ENCODE peak calls at places on chromosome 5, in five cellular contexts. T is IMR-90, V is mesenchymal stem cell, C is neuronal stem cell, S is H1. U is an unnamed sample.

GRCh38 chr5:91126448-91126847 is 256.7 kb downstream of the ARRDC3 start:
- DNase-seq in T (peak), V (peak), C (no peak), S (no peak), U (no peak)

GRCh38 chr5:72248352-72249032 is 71.5 kb downstream of the MRPS27 start:
- DNase-seq in T (peak), V (peak), C (no peak), S (no peak), U (no peak)

GRCh38 chr5:142109356-142110045 is 922 bp downstream of the NDFIP1 start:
- DNase-seq in T (peak), V (peak), C (peak), S (no peak), U (no peak)

GRCh38 chr5:4513381-4513780 is 626.7 kb upstream of the ADAMTS16 start:
- DNase-seq in T (no peak), V (no peak), C (no peak), S (no peak), U (no peak)

GRCh38 chr5:149782018-149782899 is 52.1 kb downstream of the PPARGC1B start:
- DNase-seq in T (no peak), V (no peak), C (no peak), S (no peak), U (no peak)

GRCh38 chr5:43729846-43730478 is 127.0 kb downstream of the NNT start:
- DNase-seq in T (peak), V (peak), C (peak), S (no peak), U (no peak)

GRCh38 chr5:171459839-171460238 is 40.4 kb downstream of the FGF18 start:
- DNase-seq in T (no peak), V (no peak), C (no peak), S (no peak), U (no peak)

GRCh38 chr5:128637031-128637430 is 99.0 kb upstream of the FBN2 start:
- DNase-seq in T (peak), V (peak), C (no peak), S (no peak), U (no peak)

GRCh38 chr5:65654713-65655112 is 29.9 kb downstream of the SHLD3 start:
- DNase-seq in T (no peak), V (no peak), C (no peak), S (no peak), U (no peak)

GRCh38 chr5:38712416-38712815 is 133.4 kb upstream of the OSMR start:
- DNase-seq in T (no peak), V (no peak), C (no peak), S (no peak), U (no peak)

GRCh38 chr5:150333400-150333799 is 24.1 kb upstream of the TCOF1 start:
- DNase-seq in T (no peak), V (no peak), C (no peak), S (no peak), U (no peak)

GRCh38 chr5:165321912-165322311 is 1816.5 kb downstream of the MAT2B start:
- DNase-seq in T (peak), V (peak), C (no peak), S (no peak), U (no peak)

GRCh38 chr5:54944364-54944763 is 41.0 kb downstream of the ESM1 start:
- DNase-seq in T (peak), V (peak), C (no peak), S (no peak), U (no peak)

GRCh38 chr5:136726506-136726905 is 361.2 kb upstream of the TRPC7 start:
- DNase-seq in T (no peak), V (no peak), C (no peak), S (no peak), U (no peak)

GRCh38 chr5:64923151-64923685 is 154.5 kb downstream of the CWC27 start:
- DNase-seq in T (peak), V (peak), C (no peak), S (no peak), U (peak)

GRCh38 chr5:82777106-82777505 is 300.1 kb downstream of the TMEM167A start:
- DNase-seq in T (no peak), V (no peak), C (no peak), S (no peak), U (no peak)

GRCh38 chr5:62271870-62272269 is 34.1 kb upstream of the KIF2A start:
- DNase-seq in T (no peak), V (no peak), C (no peak), S (no peak), U (no peak)

GRCh38 chr5:6574537-6574936 is 58.3 kb downstream of the NSUN2 start:
- DNase-seq in T (no peak), V (no peak), C (no peak), S (no peak), U (peak)

GRCh38 chr5:14675865-14676300 is 11.4 kb downstream of the OTULIN start:
- DNase-seq in T (no peak), V (peak), C (no peak), S (no peak), U (no peak)

GRCh38 chr5:77103457-77103856 is 16.4 kb upstream of the ZBED3 start:
- DNase-seq in T (no peak), V (no peak), C (no peak), S (no peak), U (no peak)

GRCh38 chr5:55234171-55234700 is 828 bp upstream of the CCNO start:
- DNase-seq in T (peak), V (peak), C (no peak), S (no peak), U (peak)

GRCh38 chr5:148482697-148483462 is 99.1 kb downstream of the FBXO38 start:
- DNase-seq in T (peak), V (peak), C (peak), S (peak), U (peak)

GRCh38 chr5:145811834-145812625 is 23.1 kb downstream of the PRELID2 start:
- DNase-seq in T (peak), V (peak), C (no peak), S (no peak), U (no peak)

GRCh38 chr5:16934123-16934522 is 2.0 kb downstream of the MYO10 start:
- DNase-seq in T (peak), V (peak), C (peak), S (peak), U (peak)

GRCh38 chr5:40973364-40974004 is 64.2 kb downstream of the C7 start:
- DNase-seq in T (no peak), V (no peak), C (no peak), S (no peak), U (no peak)

GRCh38 chr5:128613111-128613510 is 75.1 kb upstream of the FBN2 start:
- DNase-seq in T (no peak), V (no peak), C (no peak), S (no peak), U (no peak)

GRCh38 chr5:111859031-111859430 is 102.0 kb upstream of the NREP start:
- DNase-seq in T (peak), V (no peak), C (no peak), S (no peak), U (no peak)

GRCh38 chr5:1161832-1162229 is 39.6 kb upstream of the SLC6A19 start:
- DNase-seq in T (no peak), V (no peak), C (no peak), S (no peak), U (no peak)

GRCh38 chr5:10985711-10986110 is 224.7 kb upstream of the DAP start:
- DNase-seq in T (no peak), V (no peak), C (no peak), S (no peak), U (no peak)

GRCh38 chr5:74232281-74232680 is 408.2 kb downstream of the ENC1 start:
- DNase-seq in T (peak), V (peak), C (no peak), S (no peak), U (no peak)

GRCh38 chr5:134092875-134093274 is 21.6 kb upstream of the TCF7 start:
- DNase-seq in T (peak), V (no peak), C (no peak), S (no peak), U (no peak)

GRCh38 chr5:74639538-74640449 is 734 bp downstream of the ENC1 start:
- DNase-seq in T (peak), V (peak), C (no peak), S (peak), U (peak)

GRCh38 chr5:10775646-10776045 is 14.6 kb upstream of the DAP start:
- DNase-seq in T (no peak), V (no peak), C (no peak), S (no peak), U (no peak)

GRCh38 chr5:74630387-74631087 is 10.0 kb downstream of the ENC1 start:
- DNase-seq in T (peak), V (peak), C (no peak), S (no peak), U (no peak)

GRCh38 chr5:116605310-116606070 is 30.9 kb upstream of the SEMA6A start:
- DNase-seq in T (no peak), V (no peak), C (no peak), S (no peak), U (no peak)

GRCh38 chr5:158614951-158615350 is 484.8 kb downstream of the EBF1 start:
- DNase-seq in T (no peak), V (no peak), C (no peak), S (no peak), U (no peak)

GRCh38 chr5:2685651-2686050 is 65.8 kb downstream of the IRX2 start:
- DNase-seq in T (peak), V (no peak), C (no peak), S (no peak), U (no peak)

GRCh38 chr5:143898914-143899591 is 87.1 kb downstream of the HMHB1 start:
- DNase-seq in T (no peak), V (peak), C (no peak), S (no peak), U (no peak)
- H3K18ac ChIP-seq in T (peak), V (no peak), C (no peak), S (no peak), U (no peak)

DNA sequence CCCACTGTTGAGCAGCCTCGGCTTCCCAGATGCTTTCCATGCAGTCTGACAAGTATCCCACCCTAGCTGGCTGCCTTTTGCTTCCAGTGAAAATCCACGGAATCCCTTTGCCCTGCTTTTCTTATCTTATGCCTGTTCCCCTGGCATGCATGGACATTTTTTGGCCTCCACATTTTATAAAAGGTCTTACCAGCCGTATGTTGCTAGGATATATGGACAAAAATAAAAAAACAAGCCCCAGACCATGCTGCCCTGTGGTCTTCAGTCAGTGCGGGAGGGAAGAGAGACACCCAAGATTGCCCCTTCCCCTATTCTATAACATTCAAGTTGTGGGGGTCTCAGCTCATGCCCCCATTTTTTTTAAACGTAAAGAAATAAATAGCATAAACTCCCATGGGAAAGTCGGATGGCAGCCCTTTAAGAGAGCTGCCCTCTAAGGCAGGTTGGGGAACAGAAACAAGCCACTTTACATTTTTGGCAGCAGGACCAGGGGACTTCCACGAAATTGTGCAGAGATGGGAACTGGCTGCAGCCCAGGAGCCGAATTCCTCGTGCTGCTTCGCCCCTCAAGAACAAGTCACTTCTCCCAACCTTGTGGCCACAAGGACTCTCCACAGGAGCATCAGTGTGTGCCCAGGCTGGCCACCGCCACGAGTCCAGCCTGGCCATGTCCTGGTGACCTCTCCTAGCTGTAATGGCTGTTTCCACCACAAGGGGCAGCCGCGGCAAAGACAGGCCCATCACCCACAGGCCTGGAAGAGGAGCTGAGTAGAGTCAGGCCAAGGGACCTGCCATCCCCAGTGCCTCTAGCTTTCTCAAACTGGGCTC is 129.4 kb downstream of the COL23A1 start:
- DNase-seq in T (peak), V (peak), C (peak), S (peak), U (peak)
- H2AFZ ChIP-seq in T (peak), V (no peak), C (no peak), S (no peak), U (no peak)

DNA sequence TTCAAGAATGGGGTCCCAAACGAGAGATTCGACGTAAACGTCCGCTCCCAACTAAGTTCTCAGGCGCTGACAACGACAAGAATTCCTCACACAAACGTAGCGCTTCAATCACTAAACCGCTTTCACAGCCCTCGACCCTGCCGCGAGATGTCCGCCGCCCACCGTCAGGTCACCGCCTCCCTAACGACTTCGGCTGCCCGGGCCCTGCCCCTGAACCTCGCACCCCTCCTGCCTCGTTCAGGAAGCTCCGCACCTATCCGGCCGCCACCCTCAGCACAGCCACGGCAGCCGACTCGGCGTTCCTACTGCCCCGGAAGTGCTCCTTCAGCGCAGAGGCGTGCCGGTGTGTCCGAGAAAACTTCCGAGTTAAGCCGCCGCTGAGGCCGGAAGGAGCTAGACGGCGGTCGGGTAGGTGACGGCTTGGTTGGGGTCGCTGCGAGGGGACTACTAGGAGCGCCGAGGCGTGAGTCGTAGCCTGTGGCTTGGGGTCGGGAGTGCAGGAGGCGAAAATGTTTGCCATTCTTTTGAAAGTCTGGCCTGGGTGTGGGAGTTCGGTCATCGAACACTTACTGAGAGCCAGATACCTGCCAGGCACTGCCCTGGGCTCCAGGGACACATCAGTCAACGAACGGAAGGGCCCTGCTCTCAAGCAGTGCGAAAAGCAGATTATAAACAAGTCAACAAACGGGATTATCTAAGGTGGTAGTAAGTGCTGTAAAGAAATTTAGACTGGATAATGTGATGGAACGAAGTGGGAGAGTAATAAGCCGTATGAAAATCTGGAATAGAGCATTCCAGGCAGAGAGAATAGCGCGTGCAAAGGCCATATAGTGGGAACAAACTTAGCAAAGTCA is at the start of the genes FAM114A2 and MFAP3:
- DNase-seq in T (peak), V (peak), C (peak), S (peak), U (peak)
- H3K18ac ChIP-seq in T (peak), V (peak), C (peak), S (peak), U (peak)

GRCh38 chr5:139543423-139543991 is 17.6 kb upstream of the UBE2D2 start:
- DNase-seq in T (peak), V (peak), C (no peak), S (peak), U (peak)
- H2AFZ ChIP-seq in T (peak), V (peak), C (peak), S (no peak), U (no peak)

DNA sequence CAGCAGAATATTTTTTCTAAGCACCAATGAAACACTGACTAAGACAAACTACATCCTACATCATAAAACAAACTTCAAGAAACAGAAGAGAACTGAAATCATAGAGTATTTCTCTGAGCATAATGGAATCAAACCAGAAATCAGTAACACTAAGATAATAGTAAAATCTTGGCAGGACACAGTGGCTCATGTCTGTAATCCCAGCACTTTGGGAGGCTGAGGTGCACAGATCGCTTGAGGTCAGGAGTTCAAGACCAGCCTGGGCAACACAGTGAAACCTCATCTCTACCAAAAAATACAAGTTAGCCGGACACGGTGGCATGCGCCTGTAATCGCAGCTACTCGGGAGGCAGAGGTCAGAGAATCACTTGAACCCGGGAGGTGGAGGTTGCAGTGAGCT is 63.1 kb downstream of the RNF130 start:
- DNase-seq in T (no peak), V (no peak), C (no peak), S (no peak), U (no peak)
- H3K18ac ChIP-seq in T (no peak), V (no peak), C (no peak), S (no peak), U (no peak)

DNA sequence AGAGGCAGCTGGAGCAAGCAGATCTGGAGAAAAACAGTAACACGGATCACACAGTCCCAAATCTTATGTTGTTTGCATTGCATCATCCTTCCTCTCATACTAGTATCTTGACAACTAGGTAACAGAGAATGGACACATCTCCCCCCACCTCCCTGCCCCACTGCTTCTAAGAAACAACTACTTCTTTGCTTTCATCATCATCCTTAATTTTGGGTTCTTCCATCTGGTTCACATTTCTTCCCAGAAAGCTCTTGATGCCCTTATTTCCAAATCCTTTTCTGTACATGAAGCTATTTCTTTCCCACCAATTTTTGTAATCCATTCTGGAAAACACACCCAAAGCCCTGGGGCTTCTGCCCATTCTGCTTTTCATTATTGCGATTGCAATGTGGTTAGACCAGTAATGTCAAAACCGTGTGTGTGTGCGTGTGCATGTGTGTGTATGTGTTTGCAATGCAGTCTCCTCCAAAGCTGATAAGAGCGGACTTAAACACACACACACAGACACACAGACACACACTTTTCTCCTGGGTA is 254.7 kb upstream of the SLC30A5 start:
- DNase-seq in T (no peak), V (no peak), C (no peak), S (no peak), U (no peak)
- H2AFZ ChIP-seq in T (no peak), V (no peak), C (no peak), S (no peak), U (peak)

GRCh38 chr5:32960340-32961065 is 249.4 kb downstream of the NPR3 start:
- DNase-seq in T (peak), V (no peak), C (no peak), S (no peak), U (no peak)
- H3K18ac ChIP-seq in T (no peak), V (no peak), C (no peak), S (no peak), U (no peak)

DNA sequence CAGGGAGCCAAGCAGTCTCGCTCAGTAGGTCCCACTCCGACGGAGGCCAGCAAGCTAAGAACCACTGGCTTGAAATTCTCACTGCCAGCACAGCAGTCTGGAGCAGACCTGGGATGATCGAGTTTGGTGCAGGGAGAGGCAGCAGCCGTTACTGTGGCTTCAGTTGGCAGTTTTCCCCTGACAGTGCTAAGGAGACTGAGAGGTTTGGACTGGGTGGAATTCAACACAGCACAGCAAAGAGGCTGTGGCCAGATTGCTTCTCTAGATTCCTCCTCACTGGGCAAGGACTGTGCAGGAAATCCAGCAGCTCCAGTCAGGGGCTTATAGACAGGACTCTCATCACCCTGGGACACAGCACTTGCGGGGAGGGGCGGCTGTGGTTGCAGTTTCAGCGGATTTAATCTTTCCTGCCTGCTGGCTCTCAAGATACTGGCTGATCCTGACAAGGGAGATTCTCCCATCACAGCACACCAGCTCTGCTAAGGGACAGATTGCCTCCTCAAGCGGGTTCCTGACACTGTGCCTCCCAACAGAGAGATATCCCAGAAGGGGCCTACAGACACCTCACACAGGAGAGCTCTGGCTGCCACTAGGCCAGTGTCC is 122.1 kb downstream of the YIPF5 start:
- DNase-seq in T (no peak), V (no peak), C (no peak), S (no peak), U (no peak)
- H2AFZ ChIP-seq in T (peak), V (no peak), C (no peak), S (peak), U (no peak)

GRCh38 chr5:18563853-18564252 is 929.6 kb downstream of the TAF11L14 start:
- DNase-seq in T (no peak), V (no peak), C (no peak), S (no peak), U (no peak)
- H3K18ac ChIP-seq in T (no peak), V (no peak), C (no peak), S (no peak), U (no peak)

GRCh38 chr5:172701336-172702061 is 60.4 kb downstream of the NEURL1B start:
- DNase-seq in T (no peak), V (no peak), C (no peak), S (no peak), U (no peak)
- H2AFZ ChIP-seq in T (no peak), V (no peak), C (no peak), S (peak), U (no peak)